ENCODE peak calls at places on chromosomes 16 and 17, in four cellular contexts. K is K562, W is GM12878, R is SK-N-SH. C is an unnamed sample.

GRCh38 chr16:74700206-74701040 is at the start of gene MLKL:
- DNase-seq in W (peak), R (peak), K (peak), C (peak)

GRCh38 chr16:5451641-5452040 is 354.0 kb upstream of the EEF2KMT start:
- DNase-seq in W (no peak), R (no peak), K (no peak), C (no peak)

GRCh38 chr16:11316331-11317015 is 28.8 kb upstream of the RMI2 start:
- DNase-seq in K (no peak), R (no peak), W (no peak), C (no peak)

GRCh38 chr16:80607204-80607603 is 66.4 kb downstream of the DYNLRB2 start:
- DNase-seq in K (no peak), R (no peak), W (no peak), C (no peak)

GRCh38 chr16:57926041-57926440 is 44.9 kb downstream of the CNGB1 start:
- DNase-seq in K (no peak), W (no peak), R (no peak), C (no peak)

GRCh38 chr16:12410842-12411490 is 392.7 kb downstream of the CPPED1 start:
- DNase-seq in R (no peak), W (no peak), K (no peak), C (no peak)

GRCh38 chr16:23088018-23088417 is 61.2 kb downstream of the USP31 start:
- DNase-seq in K (no peak), R (no peak), W (no peak), C (no peak)

GRCh38 chr17:47934856-47935255 is 6.5 kb upstream of the PNPO start:
- DNase-seq in R (no peak), K (no peak), W (no peak), C (no peak)

GRCh38 chr17:199806-200603 is 18.6 kb upstream of the DOC2B start:
- DNase-seq in R (no peak), W (no peak), K (no peak), C (no peak)

DNA sequence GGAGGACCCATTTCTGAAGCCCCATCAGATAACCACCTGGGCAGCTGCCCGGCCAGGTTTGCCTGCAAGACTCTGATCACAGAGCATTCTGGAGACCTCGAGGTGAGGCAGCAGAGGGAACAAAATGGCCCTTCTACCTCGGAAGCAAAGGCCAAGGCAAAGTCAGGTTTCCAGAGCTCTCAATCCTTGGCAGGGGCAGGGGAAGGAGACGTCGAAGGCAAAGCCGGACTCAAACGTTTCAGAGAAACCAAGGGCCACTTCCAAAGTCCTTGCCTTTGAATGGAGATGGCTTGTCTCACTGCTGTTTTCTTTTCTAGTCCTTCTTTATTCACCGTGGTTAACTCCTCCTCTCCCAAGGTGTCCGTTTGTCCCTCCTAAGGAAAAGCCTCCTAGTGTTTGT is 355.3 kb downstream of the SOX9 start:
- DNase-seq in W (no peak), R (no peak), K (no peak), C (no peak)
- TF ChIP-seq NFIC in W (no peak), R (no peak), K (no peak), C (no peak)

GRCh38 chr17:2279707-2280106 is 23.9 kb downstream of the SMG6 start:
- DNase-seq in R (no peak), W (no peak), K (no peak), C (no peak)

GRCh38 chr17:2277430-2278170 is 26.0 kb downstream of the SMG6 start:
- DNase-seq in R (no peak), W (no peak), K (no peak), C (no peak)

GRCh38 chr17:2283302-2283701 is 20.3 kb downstream of the SMG6 start:
- DNase-seq in W (no peak), K (no peak), R (no peak), C (no peak)

GRCh38 chr17:2282297-2282873 is 21.2 kb downstream of the SMG6 start:
- DNase-seq in K (peak), W (no peak), R (peak), C (peak)
- TF ChIP-seq NFIC in K (no peak), W (no peak), R (no peak), C (no peak)

GRCh38 chr17:42577532-42578281 is at the start of gene PSMC3IP:
- DNase-seq in W (peak), K (peak), R (peak), C (peak)

GRCh38 chr17:42574463-42574862 is 3.1 kb downstream of the PSMC3IP start:
- DNase-seq in K (no peak), R (no peak), W (no peak), C (no peak)

GRCh38 chr17:42579794-42580551 is 2.4 kb upstream of the PSMC3IP start:
- DNase-seq in R (no peak), W (no peak), K (no peak), C (no peak)

GRCh38 chr17:42578282-42578869 is 847 bp upstream of the PSMC3IP start:
- DNase-seq in W (peak), R (peak), K (peak), C (peak)

GRCh38 chr17:42577140-42577531 is 393 bp downstream of the PSMC3IP start:
- DNase-seq in K (no peak), R (no peak), W (no peak), C (no peak)
- TF ChIP-seq NFIC in K (no peak), R (no peak), W (no peak), C (no peak)

DNA sequence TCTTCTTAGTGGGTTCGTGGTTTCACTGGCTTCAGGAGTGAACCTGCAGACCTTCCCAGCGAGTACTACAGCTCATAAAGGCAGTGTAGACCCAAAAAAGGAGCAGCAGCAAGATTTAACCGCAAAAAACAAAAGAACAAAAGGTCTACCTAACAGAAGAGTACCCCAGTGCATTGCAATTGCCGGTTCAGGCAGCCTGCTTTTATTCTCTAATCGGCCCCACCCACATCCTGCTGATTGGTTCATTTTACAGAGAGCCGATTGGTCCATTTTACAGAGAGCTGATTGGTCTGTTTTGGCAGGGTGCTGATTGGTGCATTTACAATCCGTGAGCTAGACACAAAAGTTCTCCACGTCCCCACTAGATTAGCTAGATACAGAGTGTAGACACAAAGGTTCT is 2.0 kb upstream of the ARRB2 start:
- DNase-seq in R (no peak), K (no peak), W (no peak), C (peak)
- TF ChIP-seq NFIC in R (no peak), K (no peak), W (no peak), C (no peak)

GRCh38 chr16:70715113-70715711 is 29.4 kb upstream of the MTSS2 start:
- DNase-seq in R (peak), W (no peak), K (peak), C (no peak)
- TF ChIP-seq NFIC in R (peak), W (no peak), K (peak), C (no peak)

GRCh38 chr17:75783069-75783783 is 1.4 kb upstream of the UNK start:
- DNase-seq in K (no peak), W (peak), R (peak), C (peak)

GRCh38 chr17:75785770-75786538 is 1.3 kb downstream of the UNK start:
- DNase-seq in K (no peak), R (peak), W (no peak), C (no peak)

GRCh38 chr17:75783803-75784472 is 668 bp upstream of the UNK start:
- DNase-seq in K (no peak), W (no peak), R (no peak), C (no peak)

GRCh38 chr17:75784473-75785015 is at the start of gene UNK:
- DNase-seq in R (peak), W (peak), K (peak), C (peak)

DNA sequence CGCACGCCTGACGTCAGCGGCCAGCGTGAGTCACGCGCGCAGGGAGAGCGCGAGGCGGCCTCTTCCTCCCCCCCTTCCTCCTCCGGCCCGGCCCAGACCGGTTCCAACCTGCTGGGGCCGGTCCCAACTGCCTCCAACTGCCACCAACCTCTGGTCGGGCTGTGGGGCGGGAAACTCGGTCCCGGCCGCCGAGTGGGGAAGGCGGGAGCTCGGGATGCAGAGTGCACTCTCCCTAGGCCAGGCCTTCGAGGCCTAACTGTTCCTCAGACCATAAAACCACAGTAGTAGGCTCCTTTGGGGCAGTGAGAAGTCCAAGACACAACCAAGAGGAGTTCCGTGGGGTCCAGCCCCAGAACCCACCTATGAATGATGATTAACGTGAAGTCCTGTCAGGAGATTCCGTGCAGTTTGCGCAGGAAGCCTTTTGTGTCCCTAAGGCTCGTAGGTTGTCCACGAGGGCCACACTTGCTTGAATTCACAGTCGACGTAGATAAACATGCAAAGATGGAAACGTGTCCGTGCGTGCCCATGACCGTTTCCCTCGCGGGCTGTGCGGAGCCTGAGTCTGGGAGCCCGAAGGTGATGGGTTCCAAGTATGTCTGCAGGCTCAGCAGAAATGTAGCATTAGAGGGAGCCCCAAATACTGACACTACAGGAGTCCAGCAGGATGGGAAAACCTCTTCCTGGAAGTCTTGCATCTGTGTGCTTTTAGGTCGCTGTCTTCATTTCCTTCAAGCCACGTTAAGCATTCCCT is 587 bp downstream of the UNK start:
- DNase-seq in K (peak), R (peak), W (peak), C (peak)
- TF ChIP-seq NFIC in K (peak), R (peak), W (peak), C (no peak)

GRCh38 chr17:13544292-13544691 is 57.4 kb downstream of the HS3ST3A1 start:
- DNase-seq in K (no peak), W (no peak), R (no peak), C (no peak)
- TF ChIP-seq NFIC in K (no peak), W (no peak), R (peak), C (no peak)

GRCh38 chr17:40462343-40463121 is 19.3 kb downstream of the IGFBP4 start:
- DNase-seq in K (no peak), W (no peak), R (peak), C (no peak)
- TF ChIP-seq NFIC in K (no peak), W (no peak), R (no peak), C (no peak)

GRCh38 chr17:28887871-28888471 is 9.6 kb downstream of the FLOT2 start:
- DNase-seq in R (no peak), W (no peak), K (no peak), C (no peak)

GRCh38 chr17:28892024-28892423 is 5.5 kb downstream of the FLOT2 start:
- DNase-seq in W (peak), R (no peak), K (no peak), C (no peak)

GRCh38 chr17:28889996-28890395 is 7.5 kb downstream of the FLOT2 start:
- DNase-seq in W (no peak), R (no peak), K (no peak), C (no peak)

GRCh38 chr17:28888832-28889231 is 8.7 kb downstream of the FLOT2 start:
- DNase-seq in K (no peak), W (no peak), R (no peak), C (no peak)

GRCh38 chr17:28891201-28891600 is 6.3 kb downstream of the FLOT2 start:
- DNase-seq in R (no peak), W (no peak), K (no peak), C (no peak)
- TF ChIP-seq NFIC in R (no peak), W (no peak), K (no peak), C (no peak)